ENCODE peak calls at places on chromosome 19, in five cellular contexts. A is H9, Y is GM23248, Q is neuronal stem cell, B is IMR-90. R is an unnamed sample.

GRCh38 chr19:16106121-16106520 is 5.6 kb upstream of the RAB8A start:
- DNase-seq in A (no peak), Y (peak), Q (no peak), B (peak), R (no peak)

GRCh38 chr19:1045247-1045603 is 5.3 kb downstream of the ABCA7 start:
- DNase-seq in A (peak), Y (peak), Q (no peak), B (no peak), R (peak)

GRCh38 chr19:35973487-35973886 is 21.5 kb upstream of the SDHAF1 start:
- DNase-seq in A (no peak), Y (peak), Q (no peak), B (no peak), R (no peak)

GRCh38 chr19:45164577-45165335 is 4.0 kb upstream of the NKPD1 start:
- DNase-seq in A (peak), Y (peak), Q (no peak), B (peak), R (no peak)

GRCh38 chr19:38725469-38726283 is 18.6 kb downstream of the CAPN12 start:
- DNase-seq in A (no peak), Y (no peak), Q (no peak), B (no peak), R (no peak)

GRCh38 chr19:51346742-51347141 is 4.8 kb upstream of the VSIG10L start:
- DNase-seq in A (no peak), Y (no peak), Q (no peak), B (no peak), R (no peak)

GRCh38 chr19:48553676-48554384 is 1.9 kb downstream of the SULT2B1 start:
- DNase-seq in A (peak), Y (peak), Q (no peak), B (peak), R (peak)

GRCh38 chr19:507286-508203 is at the start of gene TPGS1:
- DNase-seq in A (peak), Y (peak), Q (peak), B (peak), R (peak)

GRCh38 chr19:17226002-17226933 is at the start of gene OCEL1:
- DNase-seq in A (peak), Y (peak), Q (peak), B (peak), R (peak)

GRCh38 chr19:604355-604754 is 14.7 kb downstream of the HCN2 start:
- DNase-seq in A (peak), Y (peak), Q (no peak), B (no peak), R (no peak)

DNA sequence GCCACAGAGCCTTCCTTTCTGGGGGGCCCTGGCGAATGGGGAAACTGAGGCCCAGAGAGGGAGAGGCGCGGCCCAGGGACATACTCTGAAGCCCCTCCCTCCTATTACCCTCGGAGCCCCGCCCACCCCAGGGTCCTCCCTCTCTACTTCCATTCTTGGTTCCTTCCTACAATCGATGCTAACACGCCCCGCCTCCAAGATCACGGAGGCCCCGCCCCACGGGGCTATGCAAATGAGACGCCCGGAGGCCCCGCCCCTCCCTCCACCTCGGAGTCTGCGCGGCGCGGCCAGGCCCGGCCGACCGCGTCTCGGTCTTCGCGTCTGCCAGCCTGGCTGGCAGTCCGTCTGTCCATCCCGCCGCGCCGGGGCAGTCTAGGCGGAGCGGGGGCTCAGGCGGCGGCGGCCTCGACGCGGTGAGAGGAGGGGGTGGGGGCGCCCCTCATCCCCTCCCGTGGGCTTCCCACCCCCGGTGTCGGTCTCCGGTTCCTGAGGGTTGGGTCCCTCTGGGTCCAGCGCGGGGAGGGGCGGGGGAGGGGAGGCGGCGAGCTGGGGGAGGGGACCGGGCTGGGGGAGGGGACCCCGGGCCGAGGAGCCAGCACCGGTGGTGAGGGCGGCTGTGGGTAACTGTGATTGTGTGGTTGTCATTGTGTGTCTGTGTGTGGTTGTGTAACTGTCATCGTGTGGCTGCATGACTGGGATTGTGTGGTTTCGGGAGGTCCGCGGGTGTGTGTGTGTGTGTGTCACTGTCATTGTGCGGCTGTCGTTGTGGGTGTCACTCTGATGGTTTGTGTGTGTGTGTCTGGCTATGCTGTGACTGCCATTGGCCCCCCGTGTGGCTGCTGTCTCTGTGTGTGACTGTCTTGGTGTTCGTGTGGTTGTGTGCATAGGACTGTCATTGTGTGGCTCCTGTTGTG is at the start of gene PLPPR2:
- DNase-seq in A (peak), Y (peak), Q (peak), B (peak), R (peak)
- H2AFZ ChIP-seq in A (no peak), Y (peak), Q (peak), B (peak), R (peak)

GRCh38 chr19:42010245-42011126 is 16.5 kb upstream of the ATP1A3 start:
- DNase-seq in A (no peak), Y (peak), Q (no peak), B (peak), R (no peak)
- H2AFZ ChIP-seq in A (no peak), Y (peak), Q (no peak), B (no peak), R (no peak)

GRCh38 chr19:10691883-10692282 is 9.4 kb upstream of the QTRT1 start:
- DNase-seq in A (peak), Y (no peak), Q (no peak), B (no peak), R (no peak)
- H2AFZ ChIP-seq in A (no peak), Y (no peak), Q (no peak), B (no peak), R (no peak)

GRCh38 chr19:13060233-13060963 is 42.3 kb downstream of the LYL1 start:
- DNase-seq in A (no peak), Y (peak), Q (no peak), B (no peak), R (no peak)
- H2AFZ ChIP-seq in A (no peak), Y (no peak), Q (no peak), B (peak), R (peak)

GRCh38 chr19:21585491-21585890 is 80.1 kb downstream of the ZNF429 start:
- DNase-seq in A (no peak), Y (no peak), Q (no peak), B (no peak), R (no peak)
- H2AFZ ChIP-seq in A (no peak), Y (no peak), Q (no peak), B (no peak), R (no peak)